ENCODE peak calls at places on chromosomes 12 and 14, in six cellular contexts. One of them, this sample, is unnamed.

GRCh38 chr14:56118611-56119181 is 485 bp downstream of the PELI2 start:
- DNase-seq in tibial artery: peak; percentile 77
- DNase-seq in hypothalamus: peak; percentile 53
- DNase-seq in breast epithelium: no peak
- DNase-seq in NCI-H226: no peak
- DNase-seq in aorta: peak; percentile 67
- DNase-seq in this sample: peak; percentile 18

GRCh38 chr14:60163741-60164140 is 1.5 kb downstream of the DHRS7 start:
- DNase-seq in tibial artery: no peak
- DNase-seq in hypothalamus: no peak
- DNase-seq in breast epithelium: no peak
- DNase-seq in NCI-H226: no peak
- DNase-seq in aorta: no peak
- DNase-seq in this sample: no peak

GRCh38 chr12:85156569-85156968 is 120.4 kb downstream of the LRRIQ1 start:
- DNase-seq in tibial artery: no peak
- DNase-seq in hypothalamus: no peak
- DNase-seq in breast epithelium: no peak
- DNase-seq in NCI-H226: no peak
- DNase-seq in aorta: no peak
- DNase-seq in this sample: no peak

GRCh38 chr14:104383931-104384775 is 195.4 kb upstream of the C14orf180 start:
- DNase-seq in tibial artery: peak; percentile 47
- DNase-seq in hypothalamus: no peak
- DNase-seq in breast epithelium: no peak
- DNase-seq in NCI-H226: no peak
- DNase-seq in aorta: no peak
- DNase-seq in this sample: no peak

GRCh38 chr12:15648564-15648963 is 140.6 kb downstream of the EPS8 start:
- DNase-seq in tibial artery: no peak
- DNase-seq in hypothalamus: no peak
- DNase-seq in breast epithelium: no peak
- DNase-seq in NCI-H226: no peak
- DNase-seq in aorta: no peak
- DNase-seq in this sample: no peak

GRCh38 chr12:102849722-102850447 is 67.2 kb downstream of the PAH start:
- DNase-seq in tibial artery: no peak
- DNase-seq in hypothalamus: no peak
- DNase-seq in breast epithelium: no peak
- DNase-seq in NCI-H226: no peak
- DNase-seq in aorta: no peak
- DNase-seq in this sample: no peak

GRCh38 chr14:74469548-74470518 is 23.3 kb downstream of the NPC2 start:
- DNase-seq in tibial artery: peak; percentile 73
- DNase-seq in hypothalamus: no peak
- DNase-seq in breast epithelium: peak; percentile 58
- DNase-seq in NCI-H226: no peak
- DNase-seq in aorta: no peak
- DNase-seq in this sample: peak; percentile 14

GRCh38 chr12:71948390-71948789 is 9.7 kb downstream of the TPH2 start:
- DNase-seq in tibial artery: no peak
- DNase-seq in hypothalamus: no peak
- DNase-seq in breast epithelium: no peak
- DNase-seq in NCI-H226: no peak
- DNase-seq in aorta: no peak
- DNase-seq in this sample: no peak

GRCh38 chr12:3725267-3726115 is 27.4 kb downstream of the CRACR2A start:
- DNase-seq in tibial artery: no peak
- DNase-seq in hypothalamus: no peak
- DNase-seq in breast epithelium: no peak
- DNase-seq in NCI-H226: peak; percentile 3
- DNase-seq in aorta: no peak
- DNase-seq in this sample: peak; percentile 26

GRCh38 chr12:124938606-124939427 is 24.4 kb upstream of the UBC start:
- DNase-seq in tibial artery: peak; percentile 86
- DNase-seq in hypothalamus: no peak
- DNase-seq in breast epithelium: peak; percentile 88
- DNase-seq in NCI-H226: no peak
- DNase-seq in aorta: peak; percentile 78
- DNase-seq in this sample: peak; percentile 77

GRCh38 chr12:92078167-92079053 is 67.2 kb downstream of the BTG1 start:
- DNase-seq in tibial artery: no peak
- DNase-seq in hypothalamus: no peak
- DNase-seq in breast epithelium: no peak
- DNase-seq in NCI-H226: peak; percentile 78
- DNase-seq in aorta: no peak
- DNase-seq in this sample: no peak

GRCh38 chr12:132899033-132899432 is 11.6 kb upstream of the CHFR start:
- DNase-seq in tibial artery: no peak
- DNase-seq in hypothalamus: no peak
- DNase-seq in breast epithelium: no peak
- DNase-seq in NCI-H226: no peak
- DNase-seq in aorta: no peak
- DNase-seq in this sample: no peak

GRCh38 chr12:49365542-49365941 is 1.7 kb upstream of the SPATS2 start:
- DNase-seq in tibial artery: no peak
- DNase-seq in hypothalamus: no peak
- DNase-seq in breast epithelium: no peak
- DNase-seq in NCI-H226: peak; percentile 91
- DNase-seq in aorta: no peak
- DNase-seq in this sample: no peak

GRCh38 chr12:90910958-90911357 is 44.0 kb downstream of the CCER1 start:
- DNase-seq in tibial artery: no peak
- DNase-seq in hypothalamus: no peak
- DNase-seq in breast epithelium: no peak
- DNase-seq in NCI-H226: peak; percentile 86
- DNase-seq in aorta: no peak
- DNase-seq in this sample: no peak

GRCh38 chr12:5985471-5985870 is 40.4 kb upstream of the ANO2 start:
- DNase-seq in tibial artery: no peak
- DNase-seq in hypothalamus: no peak
- DNase-seq in breast epithelium: no peak
- DNase-seq in NCI-H226: no peak
- DNase-seq in aorta: no peak
- DNase-seq in this sample: no peak

GRCh38 chr12:108799528-108800243 is 57.7 kb downstream of the SSH1 start:
- DNase-seq in tibial artery: no peak
- DNase-seq in hypothalamus: no peak
- DNase-seq in breast epithelium: no peak
- DNase-seq in NCI-H226: no peak
- DNase-seq in aorta: peak; percentile 34
- DNase-seq in this sample: no peak

GRCh38 chr14:44766285-44766684 is 195.5 kb downstream of the KLHL28 start:
- DNase-seq in tibial artery: no peak
- DNase-seq in hypothalamus: no peak
- DNase-seq in breast epithelium: no peak
- DNase-seq in NCI-H226: no peak
- DNase-seq in aorta: no peak
- DNase-seq in this sample: no peak

GRCh38 chr12:64608901-64609542 is 1.3 kb upstream of the RASSF3 start:
- DNase-seq in tibial artery: no peak
- DNase-seq in hypothalamus: no peak
- DNase-seq in breast epithelium: no peak
- DNase-seq in NCI-H226: peak; percentile 77
- DNase-seq in aorta: no peak
- DNase-seq in this sample: no peak

GRCh38 chr12:52082668-52082987 is 3.1 kb downstream of the SMIM41 start:
- DNase-seq in tibial artery: no peak
- DNase-seq in hypothalamus: no peak
- DNase-seq in breast epithelium: no peak
- DNase-seq in NCI-H226: no peak
- DNase-seq in aorta: no peak
- DNase-seq in this sample: no peak

GRCh38 chr14:77242752-77243151 is 28.3 kb downstream of the NGB start:
- DNase-seq in tibial artery: no peak
- DNase-seq in hypothalamus: no peak
- DNase-seq in breast epithelium: no peak
- DNase-seq in NCI-H226: no peak
- DNase-seq in aorta: no peak
- DNase-seq in this sample: no peak

GRCh38 chr12:54411398-54412241 is 7.4 kb downstream of the ITGA5 start:
- DNase-seq in tibial artery: peak; percentile 91
- DNase-seq in hypothalamus: no peak
- DNase-seq in breast epithelium: no peak
- DNase-seq in NCI-H226: peak; percentile 97
- DNase-seq in aorta: peak; percentile 88
- DNase-seq in this sample: peak; percentile 49

GRCh38 chr12:15591811-15592210 is 197.4 kb downstream of the EPS8 start:
- DNase-seq in tibial artery: no peak
- DNase-seq in hypothalamus: no peak
- DNase-seq in breast epithelium: no peak
- DNase-seq in NCI-H226: no peak
- DNase-seq in aorta: no peak
- DNase-seq in this sample: no peak

GRCh38 chr12:93163260-93164036 is 214.3 kb upstream of the NUDT4 start:
- DNase-seq in tibial artery: no peak
- DNase-seq in hypothalamus: no peak
- DNase-seq in breast epithelium: no peak
- DNase-seq in NCI-H226: no peak
- DNase-seq in aorta: no peak
- DNase-seq in this sample: no peak

This sample was measured in tibial nerve.